ENCODE peak calls at places on chromosomes 6 and 20, in nine cellular contexts. One of them, this sample, is unnamed.

GRCh38 chr20:57947421-57948176 is 237.8 kb upstream of the PMEPA1 start:
- DNase-seq in left colon: no peak
- DNase-seq in HS-27A: no peak
- DNase-seq in body of pancreas: no peak
- DNase-seq in ecto neural progenitor cell: no peak
- DNase-seq in AG04450: no peak
- DNase-seq in NCI-H774: no peak
- DNase-seq in effector CD4-positive, alpha-beta T cell: no peak
- DNase-seq in germinal center: no peak
- DNase-seq in this sample: no peak

GRCh38 chr20:22586645-22587310 is 2.4 kb upstream of the FOXA2 start:
- DNase-seq in left colon: peak; percentile 82
- DNase-seq in HS-27A: no peak
- DNase-seq in body of pancreas: peak; percentile 89
- DNase-seq in ecto neural progenitor cell: peak; percentile 82
- DNase-seq in AG04450: no peak
- DNase-seq in NCI-H774: peak; percentile 55
- DNase-seq in effector CD4-positive, alpha-beta T cell: no peak
- DNase-seq in germinal center: peak; percentile 34
- DNase-seq in this sample: no peak

GRCh38 chr6:4880373-4880762 is 104.2 kb downstream of the CDYL start:
- DNase-seq in left colon: no peak
- DNase-seq in HS-27A: no peak
- DNase-seq in body of pancreas: no peak
- DNase-seq in ecto neural progenitor cell: no peak
- DNase-seq in AG04450: no peak
- DNase-seq in NCI-H774: no peak
- DNase-seq in effector CD4-positive, alpha-beta T cell: no peak
- DNase-seq in germinal center: no peak
- DNase-seq in this sample: no peak

GRCh38 chr6:137496392-137496767 is 2.2 kb upstream of the OLIG3 start:
- DNase-seq in left colon: no peak
- DNase-seq in HS-27A: no peak
- DNase-seq in body of pancreas: no peak
- DNase-seq in ecto neural progenitor cell: no peak
- DNase-seq in AG04450: no peak
- DNase-seq in NCI-H774: no peak
- DNase-seq in effector CD4-positive, alpha-beta T cell: no peak
- DNase-seq in germinal center: no peak
- DNase-seq in this sample: no peak

GRCh38 chr6:125014157-125014957 is 52.1 kb downstream of the RNF217 start:
- DNase-seq in left colon: no peak
- DNase-seq in HS-27A: peak; percentile 29
- DNase-seq in body of pancreas: no peak
- DNase-seq in ecto neural progenitor cell: no peak
- DNase-seq in AG04450: peak; percentile 59
- DNase-seq in NCI-H774: no peak
- DNase-seq in effector CD4-positive, alpha-beta T cell: no peak
- DNase-seq in germinal center: no peak
- DNase-seq in this sample: no peak

GRCh38 chr6:137900815-137901214 is 33.8 kb downstream of the TNFAIP3 start:
- DNase-seq in left colon: no peak
- DNase-seq in HS-27A: no peak
- DNase-seq in body of pancreas: no peak
- DNase-seq in ecto neural progenitor cell: no peak
- DNase-seq in AG04450: no peak
- DNase-seq in NCI-H774: no peak
- DNase-seq in effector CD4-positive, alpha-beta T cell: no peak
- DNase-seq in germinal center: no peak
- DNase-seq in this sample: no peak

GRCh38 chr6:45467853-45468252 is 90.1 kb upstream of the SUPT3H start:
- DNase-seq in left colon: no peak
- DNase-seq in HS-27A: no peak
- DNase-seq in body of pancreas: no peak
- DNase-seq in ecto neural progenitor cell: no peak
- DNase-seq in AG04450: no peak
- DNase-seq in NCI-H774: no peak
- DNase-seq in effector CD4-positive, alpha-beta T cell: no peak
- DNase-seq in germinal center: no peak
- DNase-seq in this sample: no peak

GRCh38 chr6:111353914-111354464 is 129.0 kb downstream of the REV3L start:
- DNase-seq in left colon: no peak
- DNase-seq in HS-27A: no peak
- DNase-seq in body of pancreas: no peak
- DNase-seq in ecto neural progenitor cell: no peak
- DNase-seq in AG04450: peak; percentile 1
- DNase-seq in NCI-H774: no peak
- DNase-seq in effector CD4-positive, alpha-beta T cell: no peak
- DNase-seq in germinal center: no peak
- DNase-seq in this sample: no peak

GRCh38 chr20:49680475-49680874 is 33.2 kb downstream of the B4GALT5 start:
- DNase-seq in left colon: no peak
- DNase-seq in HS-27A: no peak
- DNase-seq in body of pancreas: no peak
- DNase-seq in ecto neural progenitor cell: no peak
- DNase-seq in AG04450: no peak
- DNase-seq in NCI-H774: no peak
- DNase-seq in effector CD4-positive, alpha-beta T cell: no peak
- DNase-seq in germinal center: no peak
- DNase-seq in this sample: no peak

This sample was measured in RWPE2.